ENCODE peak calls at places on chromosomes 2 and 18, in nine cellular contexts. One of them, this sample, is unnamed.

GRCh38 chr2:38038682-38039081 is 37.3 kb downstream of the CYP1B1 start:
- DNase-seq in H9: no peak
- DNase-seq in IMR-90: no peak
- DNase-seq in endothelial cell of umbilical vein: no peak
- DNase-seq in fibroblast of lung: no peak
- DNase-seq in GM23248: no peak
- DNase-seq in MM.1S: no peak
- DNase-seq in mammary epithelial cell: no peak
- DNase-seq in HCT116: no peak
- DNase-seq in this sample: no peak

GRCh38 chr18:30280861-30281470 is 761.6 kb downstream of the DSC3 start:
- DNase-seq in H9: no peak
- DNase-seq in IMR-90: peak
- DNase-seq in endothelial cell of umbilical vein: peak
- DNase-seq in fibroblast of lung: peak
- DNase-seq in GM23248: peak
- DNase-seq in MM.1S: peak
- DNase-seq in mammary epithelial cell: peak
- DNase-seq in HCT116: peak
- DNase-seq in this sample: peak

GRCh38 chr2:201129044-201129505 is 13.1 kb downstream of the CFLAR start:
- DNase-seq in H9: no peak
- DNase-seq in IMR-90: peak
- DNase-seq in endothelial cell of umbilical vein: peak
- DNase-seq in fibroblast of lung: no peak
- DNase-seq in GM23248: peak
- DNase-seq in MM.1S: peak
- DNase-seq in mammary epithelial cell: peak
- DNase-seq in HCT116: no peak
- DNase-seq in this sample: peak

GRCh38 chr18:22504665-22505064 is 87.0 kb upstream of the CTAGE1 start:
- DNase-seq in H9: no peak
- DNase-seq in IMR-90: peak
- DNase-seq in endothelial cell of umbilical vein: no peak
- DNase-seq in fibroblast of lung: peak
- DNase-seq in GM23248: peak
- DNase-seq in MM.1S: no peak
- DNase-seq in mammary epithelial cell: peak
- DNase-seq in HCT116: no peak
- DNase-seq in this sample: peak

GRCh38 chr2:73885406-73885805 is 7.4 kb upstream of the ACTG2 start:
- DNase-seq in H9: no peak
- DNase-seq in IMR-90: no peak
- DNase-seq in endothelial cell of umbilical vein: no peak
- DNase-seq in fibroblast of lung: no peak
- DNase-seq in GM23248: no peak
- DNase-seq in MM.1S: no peak
- DNase-seq in mammary epithelial cell: no peak
- DNase-seq in HCT116: no peak
- DNase-seq in this sample: no peak

GRCh38 chr2:75896779-75897366 is 186.2 kb upstream of the GCFC2 start:
- DNase-seq in H9: peak
- DNase-seq in IMR-90: no peak
- DNase-seq in endothelial cell of umbilical vein: peak
- DNase-seq in fibroblast of lung: no peak
- DNase-seq in GM23248: peak
- DNase-seq in MM.1S: peak
- DNase-seq in mammary epithelial cell: peak
- DNase-seq in HCT116: no peak
- DNase-seq in this sample: peak

GRCh38 chr2:32246911-32247310 is 17.8 kb downstream of the NLRC4 start:
- DNase-seq in H9: no peak
- DNase-seq in IMR-90: no peak
- DNase-seq in endothelial cell of umbilical vein: no peak
- DNase-seq in fibroblast of lung: no peak
- DNase-seq in GM23248: no peak
- DNase-seq in MM.1S: no peak
- DNase-seq in mammary epithelial cell: peak
- DNase-seq in HCT116: no peak
- DNase-seq in this sample: peak

GRCh38 chr18:44536041-44536440 is 144.6 kb upstream of the SETBP1 start:
- DNase-seq in H9: no peak
- DNase-seq in IMR-90: peak
- DNase-seq in endothelial cell of umbilical vein: peak
- DNase-seq in fibroblast of lung: peak
- DNase-seq in GM23248: peak
- DNase-seq in MM.1S: no peak
- DNase-seq in mammary epithelial cell: peak
- DNase-seq in HCT116: no peak
- DNase-seq in this sample: no peak

GRCh38 chr2:46848446-46848845 is 67.2 kb downstream of the MCFD2 start:
- DNase-seq in H9: no peak
- DNase-seq in IMR-90: no peak
- DNase-seq in endothelial cell of umbilical vein: no peak
- DNase-seq in fibroblast of lung: no peak
- DNase-seq in GM23248: peak
- DNase-seq in MM.1S: no peak
- DNase-seq in mammary epithelial cell: no peak
- DNase-seq in HCT116: no peak
- DNase-seq in this sample: no peak

GRCh38 chr2:218396688-218397501 is 2.8 kb upstream of the CTDSP1 start:
- DNase-seq in H9: peak
- DNase-seq in IMR-90: peak
- DNase-seq in endothelial cell of umbilical vein: peak
- DNase-seq in fibroblast of lung: peak
- DNase-seq in GM23248: peak
- DNase-seq in MM.1S: no peak
- DNase-seq in mammary epithelial cell: peak
- DNase-seq in HCT116: no peak
- DNase-seq in this sample: peak

GRCh38 chr18:13242797-13243196 is 24.2 kb downstream of the LDLRAD4 start:
- DNase-seq in H9: peak
- DNase-seq in IMR-90: no peak
- DNase-seq in endothelial cell of umbilical vein: no peak
- DNase-seq in fibroblast of lung: no peak
- DNase-seq in GM23248: no peak
- DNase-seq in MM.1S: no peak
- DNase-seq in mammary epithelial cell: no peak
- DNase-seq in HCT116: no peak
- DNase-seq in this sample: no peak

GRCh38 chr2:108575132-108575966 is 41.1 kb downstream of the LIMS1 start:
- DNase-seq in H9: no peak
- DNase-seq in IMR-90: peak
- DNase-seq in endothelial cell of umbilical vein: no peak
- DNase-seq in fibroblast of lung: peak
- DNase-seq in GM23248: peak
- DNase-seq in MM.1S: no peak
- DNase-seq in mammary epithelial cell: peak
- DNase-seq in HCT116: no peak
- DNase-seq in this sample: no peak

GRCh38 chr2:240365971-240366471 is 69.4 kb upstream of the GPC1 start:
- DNase-seq in H9: no peak
- DNase-seq in IMR-90: no peak
- DNase-seq in endothelial cell of umbilical vein: no peak
- DNase-seq in fibroblast of lung: no peak
- DNase-seq in GM23248: no peak
- DNase-seq in MM.1S: no peak
- DNase-seq in mammary epithelial cell: no peak
- DNase-seq in HCT116: no peak
- DNase-seq in this sample: no peak

GRCh38 chr2:15949551-15949950 is 9.2 kb downstream of the MYCN start:
- DNase-seq in H9: no peak
- DNase-seq in IMR-90: no peak
- DNase-seq in endothelial cell of umbilical vein: no peak
- DNase-seq in fibroblast of lung: no peak
- DNase-seq in GM23248: no peak
- DNase-seq in MM.1S: no peak
- DNase-seq in mammary epithelial cell: no peak
- DNase-seq in HCT116: no peak
- DNase-seq in this sample: no peak

GRCh38 chr2:101985793-101986164 is 6.0 kb upstream of the IL1R2 start:
- DNase-seq in H9: no peak
- DNase-seq in IMR-90: no peak
- DNase-seq in endothelial cell of umbilical vein: no peak
- DNase-seq in fibroblast of lung: no peak
- DNase-seq in GM23248: no peak
- DNase-seq in MM.1S: no peak
- DNase-seq in mammary epithelial cell: no peak
- DNase-seq in HCT116: no peak
- DNase-seq in this sample: no peak

GRCh38 chr2:237333748-237334147 is 80.2 kb downstream of the COL6A3 start:
- DNase-seq in H9: no peak
- DNase-seq in IMR-90: no peak
- DNase-seq in endothelial cell of umbilical vein: no peak
- DNase-seq in fibroblast of lung: no peak
- DNase-seq in GM23248: no peak
- DNase-seq in MM.1S: no peak
- DNase-seq in mammary epithelial cell: no peak
- DNase-seq in HCT116: no peak
- DNase-seq in this sample: no peak

GRCh38 chr2:195695002-195695631 is 38.1 kb downstream of the SLC39A10 start:
- DNase-seq in H9: peak
- DNase-seq in IMR-90: no peak
- DNase-seq in endothelial cell of umbilical vein: no peak
- DNase-seq in fibroblast of lung: no peak
- DNase-seq in GM23248: no peak
- DNase-seq in MM.1S: no peak
- DNase-seq in mammary epithelial cell: no peak
- DNase-seq in HCT116: no peak
- DNase-seq in this sample: no peak
- H3K4me2 ChIP-seq in H9: no peak
- H3K4me2 ChIP-seq in IMR-90: no peak
- H3K4me2 ChIP-seq in endothelial cell of umbilical vein: no peak
- H3K4me2 ChIP-seq in fibroblast of lung: no peak
- H3K4me2 ChIP-seq in GM23248: no peak
- H3K4me2 ChIP-seq in MM.1S: no peak
- H3K4me2 ChIP-seq in mammary epithelial cell: no peak
- H3K4me2 ChIP-seq in HCT116: peak
- H3K4me2 ChIP-seq in this sample: no peak

GRCh38 chr2:219443016-219443696 is 8.5 kb downstream of the SPEG start:
- DNase-seq in H9: no peak
- DNase-seq in IMR-90: peak
- DNase-seq in endothelial cell of umbilical vein: no peak
- DNase-seq in fibroblast of lung: no peak
- DNase-seq in GM23248: peak
- DNase-seq in MM.1S: no peak
- DNase-seq in mammary epithelial cell: peak
- DNase-seq in HCT116: no peak
- DNase-seq in this sample: no peak

GRCh38 chr2:219442206-219443015 is 7.8 kb downstream of the SPEG start:
- DNase-seq in H9: no peak
- DNase-seq in IMR-90: no peak
- DNase-seq in endothelial cell of umbilical vein: no peak
- DNase-seq in fibroblast of lung: no peak
- DNase-seq in GM23248: peak
- DNase-seq in MM.1S: no peak
- DNase-seq in mammary epithelial cell: no peak
- DNase-seq in HCT116: no peak
- DNase-seq in this sample: no peak

GRCh38 chr2:219443697-219444023 is 9.0 kb downstream of the SPEG start:
- DNase-seq in H9: no peak
- DNase-seq in IMR-90: no peak
- DNase-seq in endothelial cell of umbilical vein: no peak
- DNase-seq in fibroblast of lung: no peak
- DNase-seq in GM23248: no peak
- DNase-seq in MM.1S: no peak
- DNase-seq in mammary epithelial cell: no peak
- DNase-seq in HCT116: no peak
- DNase-seq in this sample: no peak

GRCh38 chr2:219440388-219441256 is 6.0 kb downstream of the SPEG start:
- DNase-seq in H9: no peak
- DNase-seq in IMR-90: peak
- DNase-seq in endothelial cell of umbilical vein: no peak
- DNase-seq in fibroblast of lung: peak
- DNase-seq in GM23248: peak
- DNase-seq in MM.1S: no peak
- DNase-seq in mammary epithelial cell: peak
- DNase-seq in HCT116: no peak
- DNase-seq in this sample: no peak

DNA sequence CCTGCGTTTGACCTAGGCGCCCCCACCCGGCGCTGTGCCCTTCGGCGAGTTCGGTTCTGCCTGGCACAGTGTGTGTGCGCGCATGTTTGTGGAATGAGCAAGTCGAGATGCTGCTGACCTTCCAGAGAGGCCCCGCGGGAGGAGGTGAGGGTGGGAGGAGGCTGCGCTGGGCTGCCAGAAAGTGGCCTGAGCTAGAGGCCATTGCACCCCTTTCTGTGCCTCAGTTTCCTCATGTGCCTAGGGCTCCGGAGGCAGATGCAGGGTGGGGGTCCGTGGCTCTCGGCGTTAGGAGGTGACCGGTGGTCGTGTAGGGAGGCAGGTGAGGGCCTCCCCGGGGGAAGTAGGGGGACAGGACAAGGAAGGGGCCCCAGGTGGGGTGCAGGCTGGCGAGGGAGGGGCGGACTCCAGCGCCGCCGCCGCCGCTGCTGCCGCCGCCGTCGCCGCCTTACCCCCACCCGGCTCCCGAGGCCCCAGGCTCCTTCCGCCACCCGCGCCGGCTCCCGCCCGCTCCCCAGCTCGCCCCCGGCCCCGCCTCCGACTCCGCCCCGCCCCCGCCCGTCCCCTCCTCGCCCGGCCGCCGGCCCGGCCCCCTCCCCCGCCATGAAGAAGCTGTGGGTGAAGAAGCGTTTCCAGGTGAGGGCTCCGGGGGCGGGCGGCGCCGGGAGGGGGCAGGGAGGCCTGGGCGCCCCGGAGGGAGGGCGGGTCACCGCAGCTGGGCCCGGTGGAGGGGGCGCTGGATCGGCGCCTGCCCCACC is 7.0 kb downstream of the SPEG start:
- DNase-seq in H9: peak
- DNase-seq in IMR-90: peak
- DNase-seq in endothelial cell of umbilical vein: no peak
- DNase-seq in fibroblast of lung: peak
- DNase-seq in GM23248: peak
- DNase-seq in MM.1S: peak
- DNase-seq in mammary epithelial cell: no peak
- DNase-seq in HCT116: no peak
- DNase-seq in this sample: peak
- H2AFZ ChIP-seq in H9: no peak
- H2AFZ ChIP-seq in IMR-90: peak
- H2AFZ ChIP-seq in endothelial cell of umbilical vein: no peak
- H2AFZ ChIP-seq in fibroblast of lung: peak
- H2AFZ ChIP-seq in GM23248: peak
- H2AFZ ChIP-seq in MM.1S: no peak
- H2AFZ ChIP-seq in mammary epithelial cell: peak
- H2AFZ ChIP-seq in HCT116: peak
- H2AFZ ChIP-seq in this sample: peak

GRCh38 chr18:9802774-9803697 is 82.7 kb upstream of the TXNDC2 start:
- DNase-seq in H9: no peak
- DNase-seq in IMR-90: peak
- DNase-seq in endothelial cell of umbilical vein: no peak
- DNase-seq in fibroblast of lung: peak
- DNase-seq in GM23248: peak
- DNase-seq in MM.1S: no peak
- DNase-seq in mammary epithelial cell: no peak
- DNase-seq in HCT116: no peak
- DNase-seq in this sample: no peak
- H3K4me2 ChIP-seq in H9: no peak
- H3K4me2 ChIP-seq in IMR-90: peak
- H3K4me2 ChIP-seq in endothelial cell of umbilical vein: no peak
- H3K4me2 ChIP-seq in fibroblast of lung: no peak
- H3K4me2 ChIP-seq in GM23248: no peak
- H3K4me2 ChIP-seq in MM.1S: no peak
- H3K4me2 ChIP-seq in mammary epithelial cell: no peak
- H3K4me2 ChIP-seq in HCT116: no peak
- H3K4me2 ChIP-seq in this sample: peak

GRCh38 chr2:174892546-174892945 is 112.6 kb downstream of the CHN1 start:
- DNase-seq in H9: no peak
- DNase-seq in IMR-90: no peak
- DNase-seq in endothelial cell of umbilical vein: no peak
- DNase-seq in fibroblast of lung: no peak
- DNase-seq in GM23248: no peak
- DNase-seq in MM.1S: no peak
- DNase-seq in mammary epithelial cell: peak
- DNase-seq in HCT116: no peak
- DNase-seq in this sample: no peak
- H2AFZ ChIP-seq in H9: no peak
- H2AFZ ChIP-seq in IMR-90: no peak
- H2AFZ ChIP-seq in endothelial cell of umbilical vein: no peak
- H2AFZ ChIP-seq in fibroblast of lung: no peak
- H2AFZ ChIP-seq in GM23248: no peak
- H2AFZ ChIP-seq in MM.1S: no peak
- H2AFZ ChIP-seq in mammary epithelial cell: peak
- H2AFZ ChIP-seq in HCT116: no peak
- H2AFZ ChIP-seq in this sample: peak